ENCODE peak calls at places on chromosomes 6 and 20, in eight cellular contexts. I is T-cell; H is bronchial epithelial cell; O is foreskin fibroblast; R is kidney; P is activated effector memory CD4-positive, alpha-beta T cell treated with Interleukin-2 at 50 U/mL for 16 hours; X is COR-L47; W is A673. E is an unnamed sample.

GRCh38 chr6:38784506-38785235 is 69.6 kb downstream of the DNAH8 start:
- DNase-seq in W (no peak), X (no peak), R (no peak), H (no peak), P (no peak), I (no peak), O (no peak), E (no peak)

GRCh38 chr6:161244725-161245124 is 29.1 kb downstream of the AGPAT4 start:
- DNase-seq in R (no peak), H (no peak), P (no peak), O (no peak), X (no peak), I (no peak), W (no peak), E (no peak)

GRCh38 chr20:46004813-46005505 is 3.7 kb upstream of the MMP9 start:
- DNase-seq in I (no peak), H (peak; percentile 78), X (no peak), O (no peak), W (no peak), P (peak; percentile 31), R (no peak), E (no peak)

GRCh38 chr6:132020138-132020551 is 69.0 kb upstream of the CCN2 start:
- DNase-seq in I (no peak), P (no peak), H (peak; percentile 18), X (no peak), W (no peak), O (peak; percentile 42), R (peak; percentile 66), E (peak; percentile 63)

GRCh38 chr20:1893721-1894470 is 1.3 kb upstream of the SIRPA start:
- DNase-seq in I (no peak), H (no peak), P (no peak), O (no peak), X (no peak), R (no peak), W (no peak), E (no peak)

GRCh38 chr6:28474441-28475219 is 31.3 kb upstream of the ZSCAN23 start:
- DNase-seq in I (no peak), O (peak; percentile 75), H (peak; percentile 82), X (peak; percentile 32), P (no peak), W (peak; percentile 91), R (no peak), E (peak; percentile 17)

GRCh38 chr6:89412071-89413005 is at the start of gene RRAGD:
- DNase-seq in H (no peak), W (peak; percentile 68), I (peak; percentile 36), R (peak; percentile 88), P (peak; percentile 51), X (peak; percentile 58), O (no peak), E (peak; percentile 42)

GRCh38 chr20:41141153-41141815 is 3.9 kb downstream of the PLCG1 start:
- DNase-seq in O (peak; percentile 55), R (no peak), I (no peak), W (no peak), P (no peak), H (no peak), X (no peak), E (no peak)

GRCh38 chr6:145929037-145929633 is 35.0 kb downstream of the SHPRH start:
- DNase-seq in W (peak; percentile 61), R (no peak), H (peak; percentile 54), P (no peak), O (peak; percentile 14), X (no peak), I (no peak), E (no peak)

GRCh38 chr20:2109425-2110210 is 8.0 kb downstream of the STK35 start:
- DNase-seq in W (no peak), R (peak; percentile 80), P (no peak), O (no peak), I (no peak), X (no peak), H (no peak), E (no peak)

GRCh38 chr20:22213271-22213670 is 371.1 kb downstream of the FOXA2 start:
- DNase-seq in X (no peak), H (no peak), I (no peak), R (no peak), P (no peak), O (no peak), W (no peak), E (no peak)

GRCh38 chr6:135493218-135493961 is 4.2 kb downstream of the AHI1 start:
- DNase-seq in O (no peak), W (no peak), R (no peak), X (no peak), P (no peak), H (no peak), I (no peak), E (peak; percentile 6)

GRCh38 chr6:140285998-140286690 is 911.7 kb upstream of the CITED2 start:
- DNase-seq in O (no peak), W (peak; percentile 84), H (no peak), P (no peak), R (no peak), X (no peak), I (no peak), E (no peak)

GRCh38 chr6:70112686-70113570 is 190.0 kb downstream of the COL9A1 start:
- DNase-seq in R (no peak), I (no peak), W (no peak), P (no peak), X (no peak), O (no peak), H (no peak), E (no peak)

GRCh38 chr6:87384449-87384848 is 23.3 kb upstream of the CFAP206 start:
- DNase-seq in P (no peak), X (no peak), H (no peak), O (no peak), R (no peak), W (no peak), I (no peak), E (no peak)

GRCh38 chr20:13261460-13262301 is 40.6 kb downstream of the ISM1 start:
- DNase-seq in H (peak; percentile 40), R (peak; percentile 77), I (peak; percentile 59), P (peak; percentile 58), O (peak; percentile 45), X (peak; percentile 24), W (peak; percentile 60), E (peak; percentile 65)

GRCh38 chr6:127225497-127225896 is 41.2 kb upstream of the RNF146 start:
- DNase-seq in O (no peak), W (no peak), H (peak; percentile 40), P (no peak), I (no peak), X (no peak), R (no peak), E (no peak)

GRCh38 chr20:8272758-8273157 is 140.7 kb downstream of the PLCB1 start:
- DNase-seq in X (no peak), R (no peak), I (no peak), H (no peak), O (no peak), P (no peak), W (no peak), E (no peak)

GRCh38 chr6:108732101-108732870 is 115.9 kb upstream of the ARMC2 start:
- DNase-seq in W (no peak), P (no peak), H (peak; percentile 90), X (no peak), I (no peak), R (no peak), O (peak; percentile 62), E (peak; percentile 69)

GRCh38 chr6:52221302-52221701 is 23.0 kb downstream of the IL17F start:
- DNase-seq in P (no peak), I (no peak), R (no peak), O (no peak), H (no peak), X (no peak), W (no peak), E (no peak)

GRCh38 chr20:63769891-63770474 is 30.4 kb downstream of the SLC2A4RG start:
- DNase-seq in H (no peak), P (no peak), X (no peak), R (peak; percentile 74), I (no peak), W (no peak), O (no peak), E (no peak)

GRCh38 chr6:89591745-89592144 is 46.8 kb downstream of the LYRM2 start:
- DNase-seq in I (no peak), P (no peak), X (no peak), W (no peak), O (no peak), R (no peak), H (no peak), E (no peak)

GRCh38 chr6:120736740-120737139 is 597.5 kb downstream of the TBC1D32 start:
- DNase-seq in P (no peak), W (no peak), H (peak; percentile 88), X (no peak), I (no peak), R (no peak), O (no peak), E (no peak)

E was measured in MG63.